ENCODE peak calls at places on chromosomes 1 and 21, in six cellular contexts. C, K, O, Q, Y and F are unnamed samples.

GRCh38 chr1:173202430-173203145 is 4.5 kb downstream of the TNFSF4 start:
- DNase-seq in C (peak; percentile 70), K (no peak), O (peak; percentile 8), Q (no peak), Y (no peak), F (no peak)

GRCh38 chr1:197471248-197472035 is 203.4 kb downstream of the CRB1 start:
- DNase-seq in C (no peak), K (peak; percentile 41), O (peak; percentile 27), Q (no peak), Y (no peak), F (no peak)

GRCh38 chr1:203478986-203479385 is 3.4 kb downstream of the PRELP start:
- DNase-seq in C (no peak), K (no peak), O (no peak), Q (no peak), Y (no peak), F (no peak)

GRCh38 chr1:177384461-177384860 is 213.7 kb downstream of the BRINP2 start:
- DNase-seq in C (no peak), K (no peak), O (no peak), Q (no peak), Y (no peak), F (no peak)

GRCh38 chr1:10033359-10033845 is 644 bp downstream of the UBE4B start:
- DNase-seq in C (peak; percentile 52), K (peak; percentile 43), O (no peak), Q (no peak), Y (peak; percentile 69), F (no peak)

GRCh38 chr1:173903827-173904226 is 13.3 kb downstream of the SERPINC1 start:
- DNase-seq in C (no peak), K (no peak), O (no peak), Q (no peak), Y (no peak), F (no peak)

GRCh38 chr21:16713331-16714114 is 799.3 kb upstream of the CXADR start:
- DNase-seq in C (no peak), K (no peak), O (no peak), Q (no peak), Y (no peak), F (no peak)

GRCh38 chr1:11059166-11059989 is 440 bp downstream of the SRM start:
- DNase-seq in C (no peak), K (no peak), O (peak; percentile 78), Q (no peak), Y (no peak), F (no peak)

GRCh38 chr21:33478182-33478581 is 1.6 kb downstream of the TMEM50B start:
- DNase-seq in C (no peak), K (no peak), O (no peak), Q (no peak), Y (no peak), F (no peak)

GRCh38 chr1:15408890-15409399 is 743 bp upstream of the EFHD2 start:
- DNase-seq in C (no peak), K (no peak), O (no peak), Q (no peak), Y (no peak), F (no peak)

GRCh38 chr1:161499099-161500078 is 5.9 kb upstream of the FCGR2A start:
- DNase-seq in C (no peak), K (no peak), O (no peak), Q (no peak), Y (no peak), F (no peak)

GRCh38 chr1:228734881-228735801 is at the start of gene RHOU:
- DNase-seq in C (peak; percentile 67), K (peak; percentile 87), O (peak; percentile 95), Q (peak; percentile 55), Y (peak; percentile 84), F (peak; percentile 82)

GRCh38 chr1:84715620-84716019 is 25.4 kb upstream of the SSX2IP start:
- DNase-seq in C (no peak), K (no peak), O (no peak), Q (no peak), Y (no peak), F (no peak)

GRCh38 chr1:1892079-1892762 is 1.3 kb upstream of the GNB1 start:
- DNase-seq in C (no peak), K (no peak), O (no peak), Q (no peak), Y (no peak), F (no peak)

GRCh38 chr1:55129194-55129728 is 85.9 kb downstream of the USP24 start:
- DNase-seq in C (no peak), K (no peak), O (no peak), Q (no peak), Y (no peak), F (no peak)

GRCh38 chr1:158163000-158163947 is 17.4 kb upstream of the CD1D start:
- DNase-seq in C (no peak), K (no peak), O (no peak), Q (no peak), Y (no peak), F (no peak)

GRCh38 chr1:24567792-24568388 is 12.0 kb downstream of the NCMAP start:
- DNase-seq in C (peak; percentile 73), K (no peak), O (no peak), Q (no peak), Y (no peak), F (peak; percentile 87)

DNA sequence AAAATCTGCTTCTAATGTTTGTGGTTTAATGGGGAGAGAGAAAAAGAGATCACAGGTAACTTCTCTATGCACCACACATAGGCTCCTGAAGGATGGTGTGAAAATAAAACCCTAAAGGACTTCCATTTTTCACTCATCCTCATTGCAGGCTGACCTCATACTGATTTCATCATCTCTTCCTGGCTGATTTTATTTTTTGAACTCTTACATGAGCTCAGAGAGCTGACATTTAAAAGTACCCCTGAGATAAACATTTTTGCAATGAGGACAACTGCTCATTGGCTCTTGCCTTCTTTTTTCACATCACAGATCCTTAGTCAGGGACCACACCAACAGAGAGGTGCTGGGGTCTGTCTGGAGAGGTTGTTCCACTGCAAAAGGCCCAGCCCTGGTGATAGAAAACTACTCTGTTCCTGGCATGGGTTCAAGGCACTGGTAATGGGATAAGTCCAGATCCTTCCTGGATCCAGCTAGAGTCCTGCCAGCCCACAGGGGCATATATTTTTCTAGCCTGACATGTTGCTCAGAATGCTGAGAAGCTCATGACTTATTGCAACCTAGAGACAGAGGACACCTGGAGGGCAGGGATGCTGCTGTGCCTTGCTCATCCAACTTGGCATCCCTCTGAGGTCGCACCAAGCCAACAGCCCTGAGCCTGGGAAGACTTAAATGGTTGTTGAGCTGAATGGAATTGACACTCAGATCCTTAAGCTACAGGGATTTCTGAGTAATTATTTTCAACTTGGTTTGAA is 360.0 kb downstream of the HHAT start:
- DNase-seq in C (no peak), K (no peak), O (no peak), Q (no peak), Y (no peak), F (no peak)
- TF ChIP-seq CTCF in C (peak; percentile 5), K (no peak), O (no peak), Q (no peak), Y (no peak), F (no peak)

GRCh38 chr1:182101415-182102041 is 40.0 kb upstream of the ZNF648 start:
- DNase-seq in C (no peak), K (no peak), O (no peak), Q (no peak), Y (no peak), F (peak; percentile 79)
- TF ChIP-seq EP300 in C (no peak), K (no peak), O (no peak), Q (no peak), Y (no peak), F (no peak)

GRCh38 chr1:21319447-21320407 is 29.5 kb upstream of the ECE1 start:
- DNase-seq in C (peak; percentile 47), K (no peak), O (peak; percentile 61), Q (no peak), Y (no peak), F (peak; percentile 83)
- TF ChIP-seq CTCF in C (no peak), K (no peak), O (no peak), Q (peak; percentile 38), Y (no peak), F (no peak)

GRCh38 chr21:41068411-41069304 is 99.3 kb upstream of the BACE2 start:
- DNase-seq in C (peak; percentile 68), K (peak; percentile 74), O (peak; percentile 87), Q (peak; percentile 63), Y (peak; percentile 80), F (peak; percentile 89)
- TF ChIP-seq EP300 in C (no peak), K (no peak), O (no peak), Q (no peak), Y (no peak), F (no peak)

DNA sequence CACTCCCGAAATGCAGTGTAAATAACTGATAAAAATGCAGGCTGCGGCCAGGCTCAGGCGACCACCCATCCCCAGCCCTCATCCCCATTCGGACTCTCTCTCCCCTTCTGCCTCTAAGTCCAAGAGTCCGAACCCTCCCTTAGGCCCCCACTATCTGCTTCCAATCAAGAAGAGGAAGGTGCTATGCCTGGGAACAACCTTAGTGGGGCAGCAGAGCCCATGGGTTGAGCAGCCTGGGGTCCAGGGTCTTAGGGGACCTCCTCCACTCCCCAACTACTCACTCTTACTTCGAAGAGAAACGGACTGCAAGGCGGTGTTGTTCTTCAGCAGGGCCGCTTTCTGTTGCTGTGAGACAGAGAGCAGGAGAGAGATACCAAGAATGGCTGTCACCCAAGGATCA is 12.2 kb downstream of the ARHGEF2 start:
- DNase-seq in C (no peak), K (no peak), O (peak; percentile 35), Q (no peak), Y (no peak), F (no peak)
- TF ChIP-seq CTCF in C (no peak), K (no peak), O (peak; percentile 30), Q (no peak), Y (no peak), F (no peak)